ENCODE peak calls at places on chromosomes 3 and 15, in four cellular contexts. One of them, this sample, is unnamed.

GRCh38 chr15:77747175-77748077 is 114.7 kb upstream of the LINGO1 start:
- DNase-seq in K562: peak; percentile 37
- DNase-seq in SK-N-SH: peak; percentile 78
- DNase-seq in H1: no peak
- DNase-seq in this sample: no peak

GRCh38 chr3:60756636-60757035 is 494.6 kb downstream of the FHIT start:
- DNase-seq in K562: no peak
- DNase-seq in SK-N-SH: no peak
- DNase-seq in H1: no peak
- DNase-seq in this sample: no peak

GRCh38 chr15:29093065-29093435 is 176.6 kb downstream of the NSMCE3 start:
- DNase-seq in K562: no peak
- DNase-seq in SK-N-SH: no peak
- DNase-seq in H1: no peak
- DNase-seq in this sample: no peak

GRCh38 chr3:76656531-76657070 is 383.3 kb upstream of the ROBO2 start:
- DNase-seq in K562: no peak
- DNase-seq in SK-N-SH: no peak
- DNase-seq in H1: no peak
- DNase-seq in this sample: no peak

GRCh38 chr3:152524198-152525140 is 255.7 kb downstream of the MBNL1 start:
- DNase-seq in K562: peak; percentile 14
- DNase-seq in SK-N-SH: peak; percentile 21
- DNase-seq in H1: no peak
- DNase-seq in this sample: no peak

GRCh38 chr3:183481582-183481981 is 53.2 kb upstream of the MCF2L2 start:
- DNase-seq in K562: no peak
- DNase-seq in SK-N-SH: no peak
- DNase-seq in H1: peak; percentile 6
- DNase-seq in this sample: no peak

GRCh38 chr3:99504258-99504657 is 134.1 kb upstream of the COL8A1 start:
- DNase-seq in K562: no peak
- DNase-seq in SK-N-SH: no peak
- DNase-seq in H1: no peak
- DNase-seq in this sample: no peak

GRCh38 chr3:150450906-150451305 is 42.8 kb downstream of the TSC22D2 start:
- DNase-seq in K562: no peak
- DNase-seq in SK-N-SH: no peak
- DNase-seq in H1: no peak
- DNase-seq in this sample: no peak

GRCh38 chr3:56915969-56916586 is 114.3 kb upstream of the ARHGEF3 start:
- DNase-seq in K562: no peak
- DNase-seq in SK-N-SH: no peak
- DNase-seq in H1: no peak
- DNase-seq in this sample: peak; percentile 29

GRCh38 chr3:33174711-33175409 is 43.8 kb downstream of the SUSD5 start:
- DNase-seq in K562: no peak
- DNase-seq in SK-N-SH: no peak
- DNase-seq in H1: no peak
- DNase-seq in this sample: no peak

GRCh38 chr15:74519311-74519710 is 21.7 kb upstream of the ARID3B start:
- DNase-seq in K562: no peak
- DNase-seq in SK-N-SH: no peak
- DNase-seq in H1: no peak
- DNase-seq in this sample: no peak

GRCh38 chr3:101803152-101803782 is 24.3 kb downstream of the NXPE3 start:
- DNase-seq in K562: peak; percentile 34
- DNase-seq in SK-N-SH: peak; percentile 56
- DNase-seq in H1: no peak
- DNase-seq in this sample: no peak

GRCh38 chr3:19065027-19065426 is 83.3 kb upstream of the KCNH8 start:
- DNase-seq in K562: no peak
- DNase-seq in SK-N-SH: peak; percentile 31
- DNase-seq in H1: no peak
- DNase-seq in this sample: no peak
- TF ChIP-seq TEAD4 in K562: no peak
- TF ChIP-seq TEAD4 in SK-N-SH: no peak
- TF ChIP-seq TEAD4 in H1: no peak
- TF ChIP-seq TEAD4 in this sample: no peak

GRCh38 chr3:29381595-29381994 is 100.7 kb downstream of the RBMS3 start:
- DNase-seq in K562: no peak
- DNase-seq in SK-N-SH: no peak
- DNase-seq in H1: no peak
- DNase-seq in this sample: no peak
- TF ChIP-seq TEAD4 in K562: no peak
- TF ChIP-seq TEAD4 in SK-N-SH: no peak
- TF ChIP-seq TEAD4 in H1: no peak
- TF ChIP-seq TEAD4 in this sample: no peak

DNA sequence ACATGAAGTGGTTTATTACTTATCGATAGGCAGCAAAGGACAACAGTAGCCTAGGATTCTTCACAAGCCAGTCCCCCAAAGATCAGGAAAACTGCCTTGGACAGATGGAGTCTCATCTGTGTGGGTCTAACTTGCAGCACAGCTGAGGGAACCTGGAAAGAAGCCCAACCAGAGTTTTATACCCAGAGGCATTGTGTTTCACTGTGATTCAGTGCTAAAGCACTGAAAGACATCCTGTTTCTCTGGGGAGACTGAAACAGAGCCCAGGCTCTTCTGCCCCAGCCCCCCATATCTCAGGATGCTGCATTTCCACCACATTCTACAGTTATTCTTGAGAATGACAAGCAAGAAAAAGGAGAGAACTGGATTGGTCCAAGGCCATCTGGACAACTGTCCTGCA is 48.2 kb upstream of the PYDC2 start:
- DNase-seq in K562: no peak
- DNase-seq in SK-N-SH: peak; percentile 2
- DNase-seq in H1: no peak
- DNase-seq in this sample: no peak
- TF ChIP-seq TEAD4 in K562: no peak
- TF ChIP-seq TEAD4 in SK-N-SH: no peak
- TF ChIP-seq TEAD4 in H1: no peak
- TF ChIP-seq TEAD4 in this sample: no peak

GRCh38 chr3:175340338-175341015 is 481.3 kb downstream of the NAALADL2 start:
- DNase-seq in K562: no peak
- DNase-seq in SK-N-SH: no peak
- DNase-seq in H1: no peak
- DNase-seq in this sample: no peak
- TF ChIP-seq TEAD4 in K562: no peak
- TF ChIP-seq TEAD4 in SK-N-SH: no peak
- TF ChIP-seq TEAD4 in H1: no peak
- TF ChIP-seq TEAD4 in this sample: no peak

DNA sequence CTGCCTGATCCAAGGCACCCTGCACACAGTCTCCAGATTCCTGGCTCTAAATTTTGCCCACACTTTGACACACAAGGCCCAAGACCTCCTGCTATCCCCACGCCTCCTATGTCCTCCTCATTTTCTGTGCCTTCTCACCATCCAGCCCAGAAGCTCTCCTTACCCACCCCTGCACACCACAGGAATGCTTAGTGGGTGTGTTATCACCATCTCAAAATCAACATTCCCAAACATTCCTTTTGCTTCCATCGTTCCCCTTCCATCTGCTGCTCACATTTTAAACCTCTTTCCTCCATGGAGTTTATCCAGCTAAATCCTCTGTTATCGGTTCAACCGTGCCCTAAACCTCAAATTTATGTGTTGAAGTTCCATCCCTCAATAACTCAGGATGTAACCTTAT is 43.9 kb downstream of the DGKG start:
- DNase-seq in K562: no peak
- DNase-seq in SK-N-SH: no peak
- DNase-seq in H1: no peak
- DNase-seq in this sample: no peak
- TF ChIP-seq TEAD4 in K562: no peak
- TF ChIP-seq TEAD4 in SK-N-SH: no peak
- TF ChIP-seq TEAD4 in H1: no peak
- TF ChIP-seq TEAD4 in this sample: no peak

This sample was measured in WTC11.